ENCODE peak calls at places on chromosomes 11 and 22, in ten cellular contexts. X is NCI-H2107; W is PC-3; V is activated gamma-delta T cell treated with anti-CD3 and anti-CD28 coated beads, Interleukin-2, amount 50 U/mL, for 16 hours; P is EL; D is lung microvascular endothelial cell; U is HCEC 1CT; G is OCI-M1; C is posterior cingulate gyrus; B is mucosa of gallbladder. Z is an unnamed sample.

GRCh38 chr22:44601725-44602124 is 100.3 kb upstream of the PRR5 start:
- DNase-seq in B (no peak), W (no peak), X (no peak), D (no peak), G (no peak), P (no peak), U (no peak), C (no peak), V (no peak), Z (no peak)

GRCh38 chr22:40036126-40036525 is 41.4 kb downstream of the FAM83F start:
- DNase-seq in X (no peak), C (no peak), G (no peak), U (no peak), P (no peak), B (no peak), V (no peak), D (no peak), W (no peak), Z (no peak)

GRCh38 chr11:12719221-12719620 is 45.0 kb downstream of the TEAD1 start:
- DNase-seq in G (no peak), V (no peak), B (no peak), P (no peak), U (no peak), C (no peak), W (no peak), X (no peak), D (no peak), Z (peak; percentile 47)

GRCh38 chr11:86861810-86862209 is 61.5 kb downstream of the PRSS23 start:
- DNase-seq in D (peak; percentile 20), W (peak; percentile 12), G (peak; percentile 54), P (no peak), X (no peak), C (no peak), V (no peak), B (no peak), U (no peak), Z (no peak)

GRCh38 chr11:45501277-45501979 is 164.0 kb downstream of the CHST1 start:
- DNase-seq in X (no peak), P (no peak), V (no peak), G (no peak), W (no peak), D (no peak), C (no peak), B (no peak), U (no peak), Z (no peak)

GRCh38 chr11:120344302-120345004 is 8.2 kb downstream of the ARHGEF12 start:
- DNase-seq in G (peak; percentile 98), D (no peak), B (peak; percentile 35), U (peak; percentile 67), W (peak; percentile 91), C (no peak), V (no peak), P (peak; percentile 83), X (no peak), Z (peak; percentile 58)

GRCh38 chr11:134098566-134099184 is 29.8 kb downstream of the JAM3 start:
- DNase-seq in W (peak; percentile 53), D (peak; percentile 17), V (no peak), P (no peak), C (no peak), B (no peak), X (no peak), G (peak; percentile 19), U (no peak), Z (no peak)

GRCh38 chr22:38220163-38220562 is 18.4 kb downstream of the MAFF start:
- DNase-seq in X (no peak), D (no peak), B (no peak), W (no peak), V (no peak), U (no peak), C (no peak), P (no peak), G (no peak), Z (no peak)

GRCh38 chr11:32101791-32102190 is 10.9 kb downstream of the RCN1 start:
- DNase-seq in X (no peak), C (no peak), B (no peak), G (no peak), D (no peak), U (no peak), P (no peak), V (no peak), W (peak; percentile 6), Z (no peak)